ENCODE peak calls at places on chromosomes 12 and 14, in five cellular contexts. X is GM03348, O is transverse colon, J is GM04503, Q is GM23338. G is an unnamed sample.

GRCh38 chr14:99579077-99579836 is 24.8 kb downstream of the CCDC85C start:
- DNase-seq in X (peak; percentile 35), J (no peak), Q (no peak), O (peak; percentile 86), G (no peak)

GRCh38 chr14:61003571-61003970 is 22.5 kb downstream of the SLC38A6 start:
- DNase-seq in J (peak; percentile 39), X (peak; percentile 47), Q (no peak), O (no peak), G (no peak)

GRCh38 chr12:121165316-121165715 is 32.6 kb downstream of the P2RX7 start:
- DNase-seq in J (no peak), Q (no peak), X (no peak), O (no peak), G (no peak)

GRCh38 chr14:24576178-24576577 is at the start of gene CTSG:
- DNase-seq in Q (no peak), X (no peak), O (no peak), J (no peak), G (no peak)

GRCh38 chr14:89455412-89455811 is 38.4 kb upstream of the FOXN3 start:
- DNase-seq in O (peak; percentile 50), X (no peak), Q (no peak), J (no peak), G (no peak)

GRCh38 chr14:29216774-29217232 is 450.2 kb downstream of the FOXG1 start:
- DNase-seq in O (no peak), X (no peak), J (no peak), Q (no peak), G (no peak)

GRCh38 chr12:9784816-9785215 is 24.1 kb upstream of the CD69 start:
- DNase-seq in X (no peak), J (no peak), O (no peak), Q (no peak), G (no peak)

GRCh38 chr14:92692822-92693226 is 55.6 kb downstream of the LGMN start:
- DNase-seq in Q (no peak), X (no peak), J (no peak), O (peak; percentile 67), G (no peak)

GRCh38 chr14:69328317-69328716 is 68.4 kb downstream of the GALNT16 start:
- DNase-seq in Q (no peak), J (no peak), O (no peak), X (no peak), G (no peak)

GRCh38 chr12:129610601-129611120 is 293.2 kb downstream of the TMEM132D start:
- DNase-seq in J (no peak), X (no peak), O (no peak), Q (no peak), G (no peak)

GRCh38 chr12:108822458-108823205 is 34.8 kb downstream of the SSH1 start:
- DNase-seq in J (no peak), Q (no peak), O (no peak), X (no peak), G (no peak)

GRCh38 chr12:119528241-119528640 is 65.3 kb upstream of the TMEM233 start:
- DNase-seq in O (no peak), Q (peak; percentile 77), X (no peak), J (no peak), G (no peak)

GRCh38 chr14:24268225-24268624 is 3.2 kb downstream of the RABGGTA start:
- DNase-seq in J (no peak), X (no peak), Q (no peak), O (no peak), G (no peak)

GRCh38 chr12:31897791-31898503 is 61.3 kb upstream of the RESF1 start:
- DNase-seq in O (peak; percentile 22), J (no peak), Q (peak; percentile 80), X (no peak), G (peak; percentile 82)

GRCh38 chr14:93655078-93655750 is 133.1 kb downstream of the PRIMA1 start:
- DNase-seq in J (no peak), Q (peak; percentile 97), X (peak; percentile 63), O (no peak), G (peak; percentile 32)

GRCh38 chr12:116200812-116201211 is 76.7 kb downstream of the MED13L start:
- DNase-seq in J (no peak), X (no peak), Q (no peak), O (no peak), G (no peak)

GRCh38 chr14:23078692-23079116 is 16.2 kb downstream of the ACIN1 start:
- DNase-seq in J (peak; percentile 98), X (peak; percentile 87), O (peak; percentile 69), Q (no peak), G (no peak)

GRCh38 chr12:7501031-7501585 is 2.5 kb downstream of the CD163 start:
- DNase-seq in J (no peak), X (no peak), O (no peak), Q (no peak), G (no peak)

GRCh38 chr12:82981150-82981549 is 294.4 kb downstream of the TMTC2 start:
- DNase-seq in J (no peak), Q (no peak), X (no peak), O (no peak), G (no peak)

GRCh38 chr12:92028039-92028709 is 117.5 kb downstream of the BTG1 start:
- DNase-seq in O (no peak), Q (no peak), J (no peak), X (no peak), G (no peak)

GRCh38 chr12:121787063-121787774 is 6.3 kb downstream of the RHOF start:
- DNase-seq in O (peak; percentile 59), Q (no peak), X (no peak), J (no peak), G (no peak)

GRCh38 chr12:96347130-96347699 is 53.0 kb downstream of the CDK17 start:
- DNase-seq in J (no peak), X (no peak), O (no peak), Q (no peak), G (no peak)

GRCh38 chr14:104040539-104040938 is 45.0 kb upstream of the ASPG start:
- DNase-seq in O (no peak), Q (no peak), J (no peak), X (no peak), G (no peak)

GRCh38 chr12:447132-447531 is 12.6 kb upstream of the B4GALNT3 start:
- DNase-seq in X (no peak), Q (no peak), J (no peak), O (no peak), G (no peak)

GRCh38 chr12:93419388-93420034 is 22.2 kb downstream of the UBE2N start:
- DNase-seq in J (no peak), X (peak; percentile 61), Q (peak; percentile 69), O (no peak), G (no peak)

GRCh38 chr12:47577213-47577612 is 128.6 kb downstream of the RPAP3 start:
- DNase-seq in Q (no peak), O (no peak), J (no peak), X (peak; percentile 31), G (no peak)

GRCh38 chr14:76322594-76323220 is 53.2 kb upstream of the ESRRB start:
- DNase-seq in O (no peak), Q (no peak), X (no peak), J (no peak), G (no peak)

GRCh38 chr14:102089621-102090343 is 2.9 kb upstream of the HSP90AA1 start:
- DNase-seq in O (no peak), J (no peak), Q (no peak), X (no peak), G (no peak)

GRCh38 chr12:113291586-113291985 is 43.3 kb downstream of the SLC8B1 start:
- DNase-seq in X (no peak), O (no peak), Q (no peak), J (no peak), G (no peak)

GRCh38 chr12:104802198-104802597 is 155.9 kb downstream of the SLC41A2 start:
- DNase-seq in X (peak; percentile 15), O (no peak), Q (no peak), J (no peak), G (no peak)

GRCh38 chr12:53996188-53996885 is 3.6 kb upstream of the HOXC9 start:
- DNase-seq in J (no peak), O (no peak), X (no peak), Q (peak; percentile 62), G (no peak)

GRCh38 chr12:54294152-54294913 is 6.5 kb downstream of the NFE2 start:
- DNase-seq in X (peak; percentile 61), Q (peak; percentile 89), J (no peak), O (peak; percentile 75), G (peak; percentile 79)

GRCh38 chr14:95547626-95548327 is 12.9 kb downstream of the GLRX5 start:
- DNase-seq in Q (peak; percentile 41), X (no peak), O (no peak), J (no peak), G (peak; percentile 52)

GRCh38 chr14:34368115-34368970 is 93.7 kb downstream of the SPTSSA start:
- DNase-seq in J (peak; percentile 42), Q (no peak), X (peak; percentile 70), O (peak; percentile 38), G (no peak)

GRCh38 chr12:93943766-93944165 is 204.6 kb upstream of the PLXNC1 start:
- DNase-seq in Q (no peak), O (no peak), X (peak; percentile 83), J (peak; percentile 71), G (no peak)

GRCh38 chr12:33926095-33926494 is 96.2 kb upstream of the ALG10 start:
- DNase-seq in X (no peak), J (no peak), O (no peak), Q (no peak), G (no peak)

GRCh38 chr12:30023186-30023585 is 239.4 kb upstream of the TMTC1 start:
- DNase-seq in Q (no peak), J (no peak), O (no peak), X (no peak), G (no peak)

GRCh38 chr14:96567289-96567899 is 65.2 kb downstream of the PAPOLA start:
- DNase-seq in Q (peak; percentile 55), O (no peak), X (peak; percentile 31), J (no peak), G (no peak)

GRCh38 chr14:68363841-68364711 is 428.8 kb downstream of the ZFP36L1 start:
- DNase-seq in J (no peak), O (peak; percentile 26), X (no peak), Q (peak; percentile 85), G (peak; percentile 74)